ENCODE peak calls at places on chromosomes 1 and 21, in seven cellular contexts. One of them, this sample, is unnamed.

GRCh38 chr1:7384121-7384520 is 387.0 kb upstream of the VAMP3 start:
- DNase-seq in CD4-positive, alpha-beta memory T cell: no peak
- DNase-seq in neural progenitor cell: no peak
- DNase-seq in stomach: peak
- DNase-seq in IMR-90: no peak
- DNase-seq in heart right ventricle: no peak
- DNase-seq in RWPE1: no peak
- DNase-seq in this sample: no peak

GRCh38 chr1:1911390-1912041 is 3.5 kb upstream of the CALML6 start:
- DNase-seq in CD4-positive, alpha-beta memory T cell: no peak
- DNase-seq in neural progenitor cell: no peak
- DNase-seq in stomach: no peak
- DNase-seq in IMR-90: no peak
- DNase-seq in heart right ventricle: no peak
- DNase-seq in RWPE1: no peak
- DNase-seq in this sample: no peak

GRCh38 chr1:16075337-16076002 is 2.0 kb upstream of the FAM131C start:
- DNase-seq in CD4-positive, alpha-beta memory T cell: no peak
- DNase-seq in neural progenitor cell: no peak
- DNase-seq in stomach: peak
- DNase-seq in IMR-90: peak
- DNase-seq in heart right ventricle: peak
- DNase-seq in RWPE1: no peak
- DNase-seq in this sample: no peak

GRCh38 chr21:17577701-17578100 is 35.0 kb downstream of the BTG3 start:
- DNase-seq in CD4-positive, alpha-beta memory T cell: no peak
- DNase-seq in neural progenitor cell: no peak
- DNase-seq in stomach: no peak
- DNase-seq in IMR-90: no peak
- DNase-seq in heart right ventricle: no peak
- DNase-seq in RWPE1: no peak
- DNase-seq in this sample: no peak

GRCh38 chr1:151613275-151613867 is 1.5 kb downstream of the SNX27 start:
- DNase-seq in CD4-positive, alpha-beta memory T cell: no peak
- DNase-seq in neural progenitor cell: peak
- DNase-seq in stomach: no peak
- DNase-seq in IMR-90: no peak
- DNase-seq in heart right ventricle: no peak
- DNase-seq in RWPE1: no peak
- DNase-seq in this sample: no peak

GRCh38 chr1:119181236-119181635 is 40.8 kb upstream of the WARS2 start:
- DNase-seq in CD4-positive, alpha-beta memory T cell: no peak
- DNase-seq in neural progenitor cell: no peak
- DNase-seq in stomach: no peak
- DNase-seq in IMR-90: no peak
- DNase-seq in heart right ventricle: no peak
- DNase-seq in RWPE1: no peak
- DNase-seq in this sample: no peak

GRCh38 chr21:36288651-36289243 is 31.2 kb upstream of the MORC3 start:
- DNase-seq in CD4-positive, alpha-beta memory T cell: peak
- DNase-seq in neural progenitor cell: no peak
- DNase-seq in stomach: no peak
- DNase-seq in IMR-90: peak
- DNase-seq in heart right ventricle: no peak
- DNase-seq in RWPE1: no peak
- DNase-seq in this sample: no peak

GRCh38 chr1:77487631-77488030 is 194.8 kb downstream of the ZZZ3 start:
- DNase-seq in CD4-positive, alpha-beta memory T cell: no peak
- DNase-seq in neural progenitor cell: no peak
- DNase-seq in stomach: no peak
- DNase-seq in IMR-90: no peak
- DNase-seq in heart right ventricle: no peak
- DNase-seq in RWPE1: no peak
- DNase-seq in this sample: no peak

GRCh38 chr1:50981741-50982140 is 11.7 kb downstream of the CDKN2C start:
- DNase-seq in CD4-positive, alpha-beta memory T cell: no peak
- DNase-seq in neural progenitor cell: no peak
- DNase-seq in stomach: no peak
- DNase-seq in IMR-90: no peak
- DNase-seq in heart right ventricle: no peak
- DNase-seq in RWPE1: no peak
- DNase-seq in this sample: no peak

GRCh38 chr21:15837603-15838002 is 107.8 kb downstream of the USP25 start:
- DNase-seq in CD4-positive, alpha-beta memory T cell: no peak
- DNase-seq in neural progenitor cell: no peak
- DNase-seq in stomach: no peak
- DNase-seq in IMR-90: peak
- DNase-seq in heart right ventricle: no peak
- DNase-seq in RWPE1: no peak
- DNase-seq in this sample: no peak

GRCh38 chr1:84412316-84412942 is 14.1 kb downstream of the DNASE2B start:
- DNase-seq in CD4-positive, alpha-beta memory T cell: no peak
- DNase-seq in neural progenitor cell: no peak
- DNase-seq in stomach: no peak
- DNase-seq in IMR-90: peak
- DNase-seq in heart right ventricle: no peak
- DNase-seq in RWPE1: no peak
- DNase-seq in this sample: no peak

GRCh38 chr1:113886417-113887391 is 677 bp downstream of the BCL2L15 start:
- DNase-seq in CD4-positive, alpha-beta memory T cell: no peak
- DNase-seq in neural progenitor cell: no peak
- DNase-seq in stomach: peak
- DNase-seq in IMR-90: no peak
- DNase-seq in heart right ventricle: no peak
- DNase-seq in RWPE1: no peak
- DNase-seq in this sample: no peak

GRCh38 chr1:157110686-157111085 is 11.1 kb upstream of the ETV3L start:
- DNase-seq in CD4-positive, alpha-beta memory T cell: no peak
- DNase-seq in neural progenitor cell: no peak
- DNase-seq in stomach: no peak
- DNase-seq in IMR-90: no peak
- DNase-seq in heart right ventricle: no peak
- DNase-seq in RWPE1: no peak
- DNase-seq in this sample: no peak

GRCh38 chr1:2919826-2920225 is 101.4 kb upstream of the ACTRT2 start:
- DNase-seq in CD4-positive, alpha-beta memory T cell: no peak
- DNase-seq in neural progenitor cell: no peak
- DNase-seq in stomach: no peak
- DNase-seq in IMR-90: no peak
- DNase-seq in heart right ventricle: no peak
- DNase-seq in RWPE1: no peak
- DNase-seq in this sample: no peak

GRCh38 chr1:56788102-56788501 is 31.1 kb downstream of the FYB2 start:
- DNase-seq in CD4-positive, alpha-beta memory T cell: no peak
- DNase-seq in neural progenitor cell: no peak
- DNase-seq in stomach: no peak
- DNase-seq in IMR-90: no peak
- DNase-seq in heart right ventricle: no peak
- DNase-seq in RWPE1: no peak
- DNase-seq in this sample: no peak

GRCh38 chr1:248812736-248813425 is 12.8 kb downstream of the SH3BP5L start:
- DNase-seq in CD4-positive, alpha-beta memory T cell: no peak
- DNase-seq in neural progenitor cell: no peak
- DNase-seq in stomach: no peak
- DNase-seq in IMR-90: no peak
- DNase-seq in heart right ventricle: no peak
- DNase-seq in RWPE1: no peak
- DNase-seq in this sample: no peak

GRCh38 chr1:94646151-94646643 is 104.6 kb upstream of the F3 start:
- DNase-seq in CD4-positive, alpha-beta memory T cell: no peak
- DNase-seq in neural progenitor cell: no peak
- DNase-seq in stomach: no peak
- DNase-seq in IMR-90: peak
- DNase-seq in heart right ventricle: no peak
- DNase-seq in RWPE1: peak
- DNase-seq in this sample: peak

GRCh38 chr21:42561742-42562141 is 48.1 kb downstream of the SLC37A1 start:
- DNase-seq in CD4-positive, alpha-beta memory T cell: no peak
- DNase-seq in neural progenitor cell: no peak
- DNase-seq in stomach: no peak
- DNase-seq in IMR-90: no peak
- DNase-seq in heart right ventricle: no peak
- DNase-seq in RWPE1: no peak
- DNase-seq in this sample: no peak

GRCh38 chr1:221708076-221708571 is 33.8 kb downstream of the DUSP10 start:
- DNase-seq in CD4-positive, alpha-beta memory T cell: peak
- DNase-seq in neural progenitor cell: no peak
- DNase-seq in stomach: no peak
- DNase-seq in IMR-90: no peak
- DNase-seq in heart right ventricle: no peak
- DNase-seq in RWPE1: no peak
- DNase-seq in this sample: no peak

GRCh38 chr1:939511-940107 is 15.9 kb downstream of the SAMD11 start:
- DNase-seq in CD4-positive, alpha-beta memory T cell: no peak
- DNase-seq in neural progenitor cell: no peak
- DNase-seq in stomach: no peak
- DNase-seq in IMR-90: no peak
- DNase-seq in heart right ventricle: no peak
- DNase-seq in RWPE1: no peak
- DNase-seq in this sample: no peak

GRCh38 chr1:41492341-41492848 is 7.9 kb upstream of the EDN2 start:
- DNase-seq in CD4-positive, alpha-beta memory T cell: no peak
- DNase-seq in neural progenitor cell: peak
- DNase-seq in stomach: no peak
- DNase-seq in IMR-90: no peak
- DNase-seq in heart right ventricle: no peak
- DNase-seq in RWPE1: no peak
- DNase-seq in this sample: no peak

GRCh38 chr21:44267655-44268142 is 6.0 kb upstream of the DNMT3L start:
- DNase-seq in CD4-positive, alpha-beta memory T cell: peak
- DNase-seq in neural progenitor cell: peak
- DNase-seq in stomach: no peak
- DNase-seq in IMR-90: no peak
- DNase-seq in heart right ventricle: no peak
- DNase-seq in RWPE1: no peak
- DNase-seq in this sample: no peak

GRCh38 chr1:159071970-159072582 is 4.5 kb downstream of the AIM2 start:
- DNase-seq in CD4-positive, alpha-beta memory T cell: peak
- DNase-seq in neural progenitor cell: peak
- DNase-seq in stomach: no peak
- DNase-seq in IMR-90: peak
- DNase-seq in heart right ventricle: no peak
- DNase-seq in RWPE1: peak
- DNase-seq in this sample: no peak

GRCh38 chr21:45335151-45335760 is 47.6 kb upstream of the POFUT2 start:
- DNase-seq in CD4-positive, alpha-beta memory T cell: no peak
- DNase-seq in neural progenitor cell: no peak
- DNase-seq in stomach: no peak
- DNase-seq in IMR-90: no peak
- DNase-seq in heart right ventricle: peak
- DNase-seq in RWPE1: no peak
- DNase-seq in this sample: no peak

GRCh38 chr1:111738133-111738435 is 1.1 kb downstream of the INKA2 start:
- DNase-seq in CD4-positive, alpha-beta memory T cell: no peak
- DNase-seq in neural progenitor cell: no peak
- DNase-seq in stomach: no peak
- DNase-seq in IMR-90: no peak
- DNase-seq in heart right ventricle: no peak
- DNase-seq in RWPE1: no peak
- DNase-seq in this sample: no peak

DNA sequence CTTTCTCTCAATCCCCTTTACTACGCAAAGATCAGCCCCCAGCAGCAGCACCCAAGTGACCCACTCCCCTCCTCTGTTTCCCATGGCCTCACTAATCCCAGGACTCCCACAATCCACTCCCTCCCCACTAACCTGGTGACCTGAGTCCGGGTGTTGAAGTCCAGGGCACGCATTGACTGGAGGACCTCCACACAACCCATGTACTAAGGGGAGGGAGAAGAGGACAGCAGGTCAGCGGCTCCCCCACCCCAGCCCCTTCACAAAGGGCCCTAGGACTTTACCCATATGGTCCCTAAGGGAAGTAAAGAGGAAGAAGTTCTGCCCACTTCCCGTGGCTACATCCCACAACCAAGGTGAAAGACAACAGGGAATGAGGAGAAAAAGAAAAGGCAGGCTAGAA is 1.3 kb downstream of the SHC1 start:
- DNase-seq in CD4-positive, alpha-beta memory T cell: no peak
- DNase-seq in neural progenitor cell: no peak
- DNase-seq in stomach: no peak
- DNase-seq in IMR-90: no peak
- DNase-seq in heart right ventricle: no peak
- DNase-seq in RWPE1: no peak
- DNase-seq in this sample: no peak
- H3K27ac ChIP-seq in CD4-positive, alpha-beta memory T cell: peak
- H3K27ac ChIP-seq in neural progenitor cell: peak
- H3K27ac ChIP-seq in stomach: peak
- H3K27ac ChIP-seq in IMR-90: peak
- H3K27ac ChIP-seq in heart right ventricle: peak
- H3K27ac ChIP-seq in RWPE1: peak
- H3K27ac ChIP-seq in this sample: peak

DNA sequence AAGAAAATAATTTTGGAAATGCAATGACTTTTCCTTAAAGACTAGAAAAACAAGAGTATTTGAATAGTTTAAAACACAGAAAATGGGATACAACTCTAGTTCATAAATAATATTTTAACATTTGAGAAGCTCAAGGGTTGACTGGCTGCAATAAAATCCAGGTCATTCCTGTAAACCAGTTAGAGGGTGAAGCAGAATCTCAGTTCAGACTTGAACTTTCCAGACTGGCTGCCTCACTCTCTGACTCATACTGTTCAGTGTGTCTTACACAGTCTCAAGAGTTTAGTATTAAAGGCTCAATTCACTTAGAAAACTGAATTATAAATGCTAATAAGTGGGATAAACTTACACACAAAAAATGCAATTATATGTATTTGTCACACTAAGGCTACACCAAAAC is 89.9 kb downstream of the RAVER2 start:
- DNase-seq in CD4-positive, alpha-beta memory T cell: no peak
- DNase-seq in neural progenitor cell: no peak
- DNase-seq in stomach: no peak
- DNase-seq in IMR-90: peak
- DNase-seq in heart right ventricle: no peak
- DNase-seq in RWPE1: peak
- DNase-seq in this sample: peak
- H3K27ac ChIP-seq in CD4-positive, alpha-beta memory T cell: no peak
- H3K27ac ChIP-seq in neural progenitor cell: no peak
- H3K27ac ChIP-seq in stomach: no peak
- H3K27ac ChIP-seq in IMR-90: no peak
- H3K27ac ChIP-seq in heart right ventricle: no peak
- H3K27ac ChIP-seq in RWPE1: no peak
- H3K27ac ChIP-seq in this sample: no peak

GRCh38 chr21:31803039-31804007 is 69.5 kb upstream of the HUNK start:
- DNase-seq in CD4-positive, alpha-beta memory T cell: no peak
- DNase-seq in neural progenitor cell: no peak
- DNase-seq in stomach: no peak
- DNase-seq in IMR-90: no peak
- DNase-seq in heart right ventricle: no peak
- DNase-seq in RWPE1: no peak
- DNase-seq in this sample: no peak
- H3K27ac ChIP-seq in CD4-positive, alpha-beta memory T cell: no peak
- H3K27ac ChIP-seq in neural progenitor cell: no peak
- H3K27ac ChIP-seq in stomach: no peak
- H3K27ac ChIP-seq in IMR-90: no peak
- H3K27ac ChIP-seq in heart right ventricle: no peak
- H3K27ac ChIP-seq in RWPE1: no peak
- H3K27ac ChIP-seq in this sample: no peak

DNA sequence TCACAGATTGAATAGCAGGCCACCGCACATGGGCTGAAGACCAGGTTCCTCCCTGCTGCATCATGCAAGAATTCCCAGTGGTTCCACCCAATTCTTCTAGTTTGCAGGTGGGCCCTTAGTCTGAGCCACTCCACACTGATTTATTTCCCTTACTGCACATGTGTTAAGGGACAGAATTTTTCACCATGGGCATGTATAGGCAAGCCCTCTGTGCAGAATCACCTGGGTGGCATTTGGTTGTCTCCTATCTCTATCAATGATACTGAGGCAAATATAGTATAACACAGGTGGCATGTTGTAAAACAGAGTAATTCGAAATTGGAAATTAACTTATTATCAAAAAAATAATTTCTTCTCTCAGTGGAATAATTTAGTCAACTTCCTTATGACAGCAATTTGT is 1892.4 kb downstream of the NCAM2 start:
- DNase-seq in CD4-positive, alpha-beta memory T cell: no peak
- DNase-seq in neural progenitor cell: no peak
- DNase-seq in stomach: no peak
- DNase-seq in IMR-90: no peak
- DNase-seq in heart right ventricle: no peak
- DNase-seq in RWPE1: no peak
- DNase-seq in this sample: no peak
- H3K27ac ChIP-seq in CD4-positive, alpha-beta memory T cell: no peak
- H3K27ac ChIP-seq in neural progenitor cell: no peak
- H3K27ac ChIP-seq in stomach: no peak
- H3K27ac ChIP-seq in IMR-90: no peak
- H3K27ac ChIP-seq in heart right ventricle: no peak
- H3K27ac ChIP-seq in RWPE1: no peak
- H3K27ac ChIP-seq in this sample: no peak